ENCODE peak calls at places on chromosomes 4 and X, in eight cellular contexts. I is glutamatergic neuron, K is colonic mucosa, H is brain microvascular endothelial cell, F is cardiac muscle cell, B is epithelial cell of esophagus, S is astrocyte of the spinal cord, C is Panc1. Z is an unnamed sample.

GRCh38 chrX:68199062-68199848 is 234.0 kb downstream of the OPHN1 start:
- DNase-seq in I (no peak), K (no peak), H (no peak), F (no peak), B (peak; percentile 30), S (no peak), C (no peak), Z (peak; percentile 8)

GRCh38 chr4:176760468-176760867 is 32.3 kb downstream of the VEGFC start:
- DNase-seq in I (no peak), K (no peak), H (no peak), F (peak; percentile 62), B (no peak), S (no peak), C (no peak), Z (no peak)

GRCh38 chr4:58139269-58139668 is 1029.1 kb upstream of the IGFBP7 start:
- DNase-seq in I (no peak), K (no peak), H (no peak), F (no peak), B (no peak), S (no peak), C (no peak), Z (no peak)

GRCh38 chrX:31497086-31497485 is 425.2 kb upstream of the FTHL17 start:
- DNase-seq in I (no peak), K (no peak), H (no peak), F (peak; percentile 48), B (peak; percentile 13), S (peak; percentile 43), C (no peak), Z (peak; percentile 8)

GRCh38 chr4:110787109-110787508 is 164.2 kb upstream of the PITX2 start:
- DNase-seq in I (no peak), K (no peak), H (no peak), F (no peak), B (no peak), S (no peak), C (no peak), Z (peak; percentile 32)

GRCh38 chr4:72564184-72564583 is 4.8 kb downstream of the ADAMTS3 start:
- DNase-seq in I (no peak), K (no peak), H (no peak), F (peak; percentile 60), B (peak; percentile 97), S (no peak), C (no peak), Z (peak; percentile 78)

GRCh38 chr4:165248102-165248501 is 40.7 kb downstream of the KLHL2 start:
- DNase-seq in I (no peak), K (no peak), H (no peak), F (no peak), B (no peak), S (no peak), C (no peak), Z (no peak)

GRCh38 chrX:118355225-118355920 is 9.5 kb downstream of the WDR44 start:
- DNase-seq in I (no peak), K (no peak), H (no peak), F (no peak), B (peak; percentile 46), S (no peak), C (no peak), Z (no peak)

GRCh38 chrX:113947548-113947947 is 636.3 kb upstream of the HTR2C start:
- DNase-seq in I (no peak), K (no peak), H (no peak), F (no peak), B (peak; percentile 6), S (no peak), C (no peak), Z (peak; percentile 25)

GRCh38 chr4:174156239-174156826 is 127.1 kb downstream of the FBXO8 start:
- DNase-seq in I (no peak), K (no peak), H (peak; percentile 29), F (peak; percentile 75), B (peak; percentile 51), S (peak; percentile 58), C (peak; percentile 61), Z (peak; percentile 41)

GRCh38 chr4:77367638-77368037 is 210.6 kb downstream of the CCNG2 start:
- DNase-seq in I (no peak), K (no peak), H (no peak), F (no peak), B (no peak), S (no peak), C (no peak), Z (no peak)

GRCh38 chr4:183602444-183603102 is 56.4 kb downstream of the RWDD4 start:
- DNase-seq in I (no peak), K (no peak), H (no peak), F (peak; percentile 37), B (peak; percentile 53), S (no peak), C (no peak), Z (peak; percentile 30)

GRCh38 chr4:112343330-112343729 is 46.2 kb downstream of the ALPK1 start:
- DNase-seq in I (no peak), K (no peak), H (no peak), F (no peak), B (no peak), S (no peak), C (no peak), Z (no peak)

GRCh38 chr4:27288496-27288895 is 427.9 kb downstream of the STIM2 start:
- DNase-seq in I (no peak), K (no peak), H (no peak), F (no peak), B (no peak), S (no peak), C (no peak), Z (no peak)

GRCh38 chr4:146095091-146095690 is 80.3 kb upstream of the LSM6 start:
- DNase-seq in I (no peak), K (peak; percentile 73), H (peak; percentile 59), F (peak; percentile 79), B (peak; percentile 78), S (peak; percentile 68), C (peak; percentile 28), Z (peak; percentile 79)

GRCh38 chrX:40947276-40947675 is 138.0 kb upstream of the USP9X start:
- DNase-seq in I (no peak), K (no peak), H (peak; percentile 35), F (peak; percentile 66), B (no peak), S (peak; percentile 38), C (no peak), Z (peak; percentile 49)

GRCh38 chr4:8394806-8395205 is 45.7 kb downstream of the ACOX3 start:
- DNase-seq in I (no peak), K (no peak), H (no peak), F (no peak), B (no peak), S (no peak), C (no peak), Z (no peak)
- TF ChIP-seq CTCF in I (no peak), K (no peak), H (no peak), F (no peak), B (no peak), S (no peak), C (no peak), Z (no peak)

GRCh38 chrX:124223524-124223923 is 108.9 kb upstream of the TEX13D start:
- DNase-seq in I (peak; percentile 19), K (no peak), H (no peak), F (no peak), B (no peak), S (no peak), C (no peak), Z (no peak)
- TF ChIP-seq CTCF in I (no peak), K (no peak), H (peak; percentile 34), F (no peak), B (no peak), S (peak; percentile 11), C (peak; percentile 23), Z (no peak)

GRCh38 chr4:170623899-170624298 is 534.1 kb upstream of the AADAT start:
- DNase-seq in I (no peak), K (no peak), H (no peak), F (no peak), B (no peak), S (no peak), C (no peak), Z (peak; percentile 2)
- TF ChIP-seq CTCF in I (peak; percentile 20), K (no peak), H (no peak), F (no peak), B (peak; percentile 6), S (no peak), C (no peak), Z (no peak)

GRCh38 chr4:105991726-105992125 is 96.5 kb downstream of the NPNT start:
- DNase-seq in I (no peak), K (no peak), H (no peak), F (no peak), B (no peak), S (no peak), C (no peak), Z (no peak)
- TF ChIP-seq CTCF in I (no peak), K (no peak), H (peak; percentile 5), F (no peak), B (no peak), S (no peak), C (no peak), Z (no peak)

DNA sequence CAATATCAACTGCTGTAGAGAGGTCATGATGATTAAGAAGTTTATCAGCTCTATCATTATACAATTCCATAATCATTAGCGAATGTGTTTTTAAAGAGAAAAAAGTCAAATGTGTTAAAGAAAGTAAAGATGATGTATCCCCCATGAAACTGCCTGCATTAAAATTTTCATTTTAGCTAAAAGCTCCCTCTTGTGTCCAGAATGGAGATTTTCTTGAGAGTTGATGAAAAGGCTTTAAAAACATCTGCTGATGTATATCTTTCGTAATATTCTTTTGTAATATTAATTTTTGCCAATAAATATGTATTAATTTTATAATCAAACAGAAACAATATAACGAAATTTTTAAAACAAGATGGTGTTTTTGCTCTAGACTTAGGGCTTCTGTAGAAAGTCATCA is 52.1 kb upstream of the LHFPL1 start:
- DNase-seq in I (no peak), K (no peak), H (no peak), F (peak; percentile 12), B (no peak), S (peak; percentile 5), C (no peak), Z (no peak)
- TF ChIP-seq CTCF in I (peak; percentile 15), K (no peak), H (peak; percentile 11), F (no peak), B (no peak), S (peak; percentile 30), C (peak; percentile 33), Z (peak; percentile 37)

DNA sequence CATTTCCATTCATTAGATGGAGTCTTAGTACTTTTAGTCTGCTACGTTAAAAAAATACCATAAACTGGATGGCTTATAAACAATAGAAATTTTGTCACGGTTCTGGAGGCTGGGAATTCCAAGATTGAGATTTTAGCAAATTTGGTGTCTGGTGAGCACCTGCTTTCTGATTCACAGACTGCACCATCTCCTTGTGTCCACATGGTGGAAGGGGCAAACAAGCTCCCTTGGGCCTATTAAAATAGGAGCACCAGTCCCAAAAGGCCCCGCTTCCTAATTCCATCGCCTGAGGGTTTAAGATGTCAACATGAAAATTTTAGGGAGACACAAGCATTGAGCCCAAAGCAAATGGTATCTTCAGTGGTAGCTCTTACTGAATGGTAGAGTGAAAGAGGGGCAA is 120.5 kb upstream of the MAP9 start:
- DNase-seq in I (no peak), K (no peak), H (no peak), F (no peak), B (no peak), S (no peak), C (no peak), Z (no peak)
- TF ChIP-seq CTCF in I (peak; percentile 29), K (no peak), H (no peak), F (peak; percentile 8), B (peak; percentile 9), S (no peak), C (no peak), Z (no peak)